ENCODE peak calls at places on chromosomes 4 and X, in five cellular contexts. P is tibial artery, U is cardiac muscle cell, L is foreskin fibroblast, Y is colonic mucosa. N is an unnamed sample.
A peak's percentile ranks its signal among the peaks of the same experiment; 100 is the strongest.

GRCh38 chrX:104670051-104670450 is 104.1 kb downstream of the IL1RAPL2 start:
- DNase-seq in U (no peak), L (no peak), P (no peak), Y (no peak), N (no peak)

GRCh38 chr4:4575284-4576211 is 33.7 kb upstream of the STX18 start:
- DNase-seq in P (peak; percentile 66), Y (peak; percentile 72), L (peak; percentile 77), U (peak; percentile 88), N (peak; percentile 4)

GRCh38 chr4:2794707-2795557 is 2.0 kb downstream of the SH3BP2 start:
- DNase-seq in L (peak; percentile 93), U (no peak), Y (peak; percentile 61), P (peak; percentile 73), N (no peak)

GRCh38 chrX:7586126-7586525 is 256.8 kb upstream of the VCX start:
- DNase-seq in P (no peak), U (peak; percentile 46), L (peak; percentile 66), Y (no peak), N (no peak)

GRCh38 chr4:12411072-12411471 is 982.4 kb upstream of the HS3ST1 start:
- DNase-seq in L (no peak), U (no peak), P (peak; percentile 24), Y (no peak), N (no peak)

GRCh38 chr4:126223784-126224407 is 909.1 kb downstream of the FAT4 start:
- DNase-seq in P (no peak), U (peak; percentile 24), L (peak; percentile 51), Y (no peak), N (no peak)

GRCh38 chr4:65645185-65645584 is 25.1 kb downstream of the EPHA5 start:
- DNase-seq in Y (no peak), L (no peak), U (no peak), P (no peak), N (no peak)

GRCh38 chr4:184648220-184649025 is 824 bp downstream of the CASP3 start:
- DNase-seq in L (peak; percentile 80), Y (peak; percentile 60), U (peak; percentile 74), P (peak; percentile 64), N (peak; percentile 10)

GRCh38 chr4:37762294-37763163 is 64.0 kb upstream of the PGM2 start:
- DNase-seq in U (no peak), L (peak; percentile 49), Y (no peak), P (no peak), N (no peak)

GRCh38 chr4:123649644-123650356 is 253.2 kb downstream of the SPRY1 start:
- DNase-seq in Y (peak; percentile 62), P (no peak), L (peak; percentile 69), U (no peak), N (no peak)

GRCh38 chr4:38560763-38561558 is 103.0 kb upstream of the KLF3 start:
- DNase-seq in L (no peak), U (no peak), P (no peak), Y (no peak), N (no peak)

GRCh38 chr4:16794816-16795445 is 103.5 kb downstream of the LDB2 start:
- DNase-seq in P (peak; percentile 56), U (peak; percentile 69), L (peak; percentile 76), Y (peak; percentile 46), N (no peak)

GRCh38 chr4:67332627-67333026 is 212.7 kb downstream of the CENPC start:
- DNase-seq in L (no peak), U (no peak), Y (no peak), P (no peak), N (no peak)

GRCh38 chrX:103879339-103879738 is 47.3 kb upstream of the RAB9B start:
- DNase-seq in L (peak; percentile 56), U (no peak), P (no peak), Y (no peak), N (no peak)

GRCh38 chrX:130575831-130576404 is 174.1 kb downstream of the RBMX2 start:
- DNase-seq in Y (peak; percentile 25), L (peak; percentile 58), P (peak; percentile 20), U (peak; percentile 68), N (no peak)

GRCh38 chrX:152137771-152138387 is 498 bp downstream of the MAGEA10 start:
- DNase-seq in Y (no peak), L (no peak), P (no peak), U (no peak), N (no peak)

GRCh38 chr4:14465498-14465897 is 536.8 kb upstream of the CPEB2 start:
- DNase-seq in U (no peak), P (no peak), L (no peak), Y (no peak), N (no peak)

GRCh38 chr4:99763635-99764101 is 53.0 kb upstream of the DAPP1 start:
- DNase-seq in P (peak; percentile 48), U (no peak), L (peak; percentile 89), Y (no peak), N (peak; percentile 60)

DNA sequence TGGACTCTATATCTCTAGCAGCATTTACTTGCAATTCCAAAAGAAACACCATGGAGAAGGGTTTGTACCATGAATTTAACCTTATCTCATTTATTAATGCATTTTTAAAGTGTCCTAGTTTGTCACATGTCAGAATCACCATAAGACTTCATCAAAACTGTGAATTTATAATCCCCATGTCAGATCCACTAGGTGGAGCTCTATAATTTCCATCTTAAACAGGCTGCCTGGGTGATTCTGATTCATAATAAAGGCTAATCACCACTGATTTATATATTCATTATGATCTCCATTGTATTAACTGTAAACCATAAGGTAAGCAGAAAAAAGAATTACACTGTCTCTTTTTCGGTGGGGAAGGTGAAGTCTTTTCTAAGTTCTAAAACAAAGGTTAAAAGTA is 4.0 kb downstream of the TCEAL2 start:
- DNase-seq in Y (no peak), U (no peak), P (no peak), L (peak; percentile 4), N (no peak)
- TF ChIP-seq CTCF in Y (peak; percentile 23), U (no peak), P (no peak), L (no peak), N (no peak)

GRCh38 chr4:52592287-52592686 is 66.8 kb downstream of the USP46 start:
- DNase-seq in U (no peak), Y (no peak), L (no peak), P (no peak), N (no peak)
- H3K4me3 ChIP-seq in U (no peak overlapping the region), Y (no peak overlapping the region), L (no peak overlapping the region), P (no peak overlapping the region), N (no peak overlapping the region)

DNA sequence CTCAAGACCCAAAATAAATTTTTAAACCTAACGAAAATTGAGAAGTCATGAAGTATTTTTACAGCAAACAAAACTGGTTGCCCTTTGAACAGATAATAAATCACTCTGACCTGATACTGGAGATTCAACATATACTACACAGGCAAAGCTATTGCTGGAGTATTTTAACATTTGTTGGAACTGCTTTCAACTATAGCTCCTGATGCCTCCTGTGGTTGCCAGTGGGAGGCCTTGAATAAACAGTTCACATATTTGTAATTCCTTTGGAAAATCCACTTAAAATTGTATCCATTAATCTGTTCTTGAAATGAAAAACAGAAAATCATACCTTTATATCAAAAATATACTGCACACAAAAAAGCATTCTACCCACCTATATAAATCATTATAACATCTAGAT is 605.1 kb downstream of the KCTD8 start:
- DNase-seq in Y (no peak), U (no peak), L (no peak), P (no peak), N (no peak)
- TF ChIP-seq CTCF in Y (no peak), U (no peak), L (no peak), P (no peak), N (no peak)

GRCh38 chrX:10050481-10050880 is 83.3 kb downstream of the CLDN34 start:
- DNase-seq in Y (no peak), L (no peak), U (no peak), P (no peak), N (no peak)
- H3K4me3 ChIP-seq in Y (no peak overlapping the region), L (no peak overlapping the region), U (no peak overlapping the region), P (no peak overlapping the region), N (no peak overlapping the region)

DNA sequence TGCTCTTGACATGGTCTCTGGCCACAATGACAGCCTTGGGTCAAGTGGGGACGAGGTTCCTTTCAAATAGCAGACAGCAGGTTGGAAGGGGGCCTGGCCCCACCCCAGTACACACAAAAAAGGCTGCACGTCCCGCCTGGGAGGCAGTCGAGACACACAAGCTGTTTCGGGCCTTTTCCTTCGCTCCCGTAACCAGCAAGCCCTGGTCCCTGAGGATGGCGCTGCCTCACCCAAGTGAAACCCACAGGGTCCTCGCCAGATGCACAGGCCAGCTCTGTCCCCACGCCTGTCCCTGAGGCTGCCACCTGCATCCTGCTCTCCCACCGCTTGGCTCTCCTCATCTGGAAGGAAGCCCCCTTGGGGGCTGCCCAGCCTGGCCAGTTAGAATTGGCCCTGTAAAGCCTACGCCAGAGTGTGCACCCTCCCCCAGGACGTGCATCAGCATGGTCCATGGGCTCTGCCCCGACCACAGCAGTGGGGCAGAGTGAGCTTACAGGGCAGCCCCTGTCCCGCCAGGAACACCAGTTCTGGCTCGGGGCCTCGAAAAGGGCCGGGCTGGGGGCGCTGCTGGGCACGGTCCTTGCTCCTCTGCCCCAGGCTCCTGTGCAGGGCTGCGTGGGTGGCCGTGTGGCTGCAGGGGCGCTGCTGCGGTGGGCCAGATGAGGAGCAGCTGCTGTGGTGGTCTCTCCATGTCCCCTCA is 2.0 kb downstream of the CPLX1 start:
- DNase-seq in P (peak; percentile 7), Y (no peak), L (no peak), U (no peak), N (no peak)
- TF ChIP-seq CTCF in P (no peak), Y (no peak), L (no peak), U (no peak), N (no peak)